ENCODE peak calls at places on chromosome X, in seven cellular contexts. X, L, S, G, R, P and U are unnamed samples.

GRCh38 chrX:9378980-9379696 is 85.7 kb upstream of the TBL1X start:
- DNase-seq in S (no peak), G (no peak), R (no peak), X (no peak), L (no peak), P (no peak), U (no peak)

GRCh38 chrX:82732861-82733260 is 775.2 kb upstream of the POU3F4 start:
- DNase-seq in S (no peak), G (no peak), R (no peak), X (no peak), L (no peak), P (no peak), U (no peak)

GRCh38 chrX:10041383-10041782 is 74.2 kb downstream of the CLDN34 start:
- DNase-seq in S (no peak), P (no peak), L (no peak), R (no peak), X (no peak), G (no peak), U (no peak)

GRCh38 chrX:45781901-45782553 is 581.4 kb upstream of the DIPK2B start:
- DNase-seq in X (no peak), G (no peak), S (peak), R (peak), P (no peak), L (no peak), U (no peak)

GRCh38 chrX:128975716-128976115 is 547.6 kb downstream of the SMARCA1 start:
- DNase-seq in S (peak), G (no peak), R (peak), P (no peak), X (peak), L (peak), U (peak)

GRCh38 chrX:76454456-76454927 is 27.0 kb downstream of the MAGEE1 start:
- DNase-seq in S (peak), X (no peak), R (peak), G (no peak), P (no peak), L (peak), U (no peak)

GRCh38 chrX:115362334-115363095 is 73.0 kb downstream of the LUZP4 start:
- DNase-seq in S (peak), G (no peak), X (no peak), R (no peak), P (no peak), L (peak), U (no peak)

GRCh38 chrX:106862972-106863688 is 40.0 kb downstream of the RIPPLY1 start:
- DNase-seq in S (peak), G (no peak), R (peak), X (peak), P (no peak), L (peak), U (no peak)

GRCh38 chrX:41382699-41383645 is 49.0 kb downstream of the DDX3X start:
- DNase-seq in X (no peak), P (no peak), L (no peak), G (no peak), S (peak), R (no peak), U (no peak)

GRCh38 chrX:10769165-10769564 is 148.8 kb upstream of the MID1 start:
- DNase-seq in X (no peak), S (peak), R (peak), G (no peak), L (peak), P (no peak), U (peak)

GRCh38 chrX:24203072-24203808 is 53.7 kb downstream of the ZFX start:
- DNase-seq in P (no peak), S (no peak), R (no peak), L (no peak), G (no peak), X (no peak), U (no peak)

GRCh38 chrX:68428431-68428830 is 4.9 kb downstream of the OPHN1 start:
- DNase-seq in P (no peak), G (no peak), S (no peak), L (no peak), R (no peak), X (no peak), U (no peak)